ENCODE peak calls at places on chromosome 15, in ten cellular contexts. One of them, this sample, is unnamed.

GRCh38 chr15:50485389-50485788 is 61.1 kb downstream of the USP50 start:
- DNase-seq in DMS53: no peak
- DNase-seq in neural crest cell: no peak
- DNase-seq in neuronal stem cell: no peak
- DNase-seq in heart left ventricle: no peak
- DNase-seq in T1000: no peak
- DNase-seq in endothelial cell: no peak
- DNase-seq in NCI-H748 treated with DMSO at 0.1 percent for 48 hours: no peak
- DNase-seq in right atrium auricular region: no peak
- DNase-seq in epithelial cell of prostate: no peak
- DNase-seq in this sample: no peak

GRCh38 chr15:48317221-48317620 is 14.0 kb upstream of the DUT start:
- DNase-seq in DMS53: no peak
- DNase-seq in neural crest cell: no peak
- DNase-seq in neuronal stem cell: no peak
- DNase-seq in heart left ventricle: no peak
- DNase-seq in T1000: no peak
- DNase-seq in endothelial cell: no peak
- DNase-seq in NCI-H748 treated with DMSO at 0.1 percent for 48 hours: no peak
- DNase-seq in right atrium auricular region: no peak
- DNase-seq in epithelial cell of prostate: no peak
- DNase-seq in this sample: no peak

GRCh38 chr15:70023064-70023768 is 74.5 kb downstream of the TLE3 start:
- DNase-seq in DMS53: peak
- DNase-seq in neural crest cell: no peak
- DNase-seq in neuronal stem cell: no peak
- DNase-seq in heart left ventricle: no peak
- DNase-seq in T1000: peak
- DNase-seq in endothelial cell: no peak
- DNase-seq in NCI-H748 treated with DMSO at 0.1 percent for 48 hours: peak
- DNase-seq in right atrium auricular region: no peak
- DNase-seq in epithelial cell of prostate: peak
- DNase-seq in this sample: no peak

GRCh38 chr15:72197045-72197459 is 535 bp downstream of the GRAMD2A start:
- DNase-seq in DMS53: peak
- DNase-seq in neural crest cell: no peak
- DNase-seq in neuronal stem cell: no peak
- DNase-seq in heart left ventricle: no peak
- DNase-seq in T1000: no peak
- DNase-seq in endothelial cell: no peak
- DNase-seq in NCI-H748 treated with DMSO at 0.1 percent for 48 hours: no peak
- DNase-seq in right atrium auricular region: no peak
- DNase-seq in epithelial cell of prostate: no peak
- DNase-seq in this sample: no peak

GRCh38 chr15:92930061-92930460 is 29.9 kb downstream of the CHD2 start:
- DNase-seq in DMS53: no peak
- DNase-seq in neural crest cell: no peak
- DNase-seq in neuronal stem cell: no peak
- DNase-seq in heart left ventricle: no peak
- DNase-seq in T1000: no peak
- DNase-seq in endothelial cell: no peak
- DNase-seq in NCI-H748 treated with DMSO at 0.1 percent for 48 hours: no peak
- DNase-seq in right atrium auricular region: no peak
- DNase-seq in epithelial cell of prostate: no peak
- DNase-seq in this sample: no peak

GRCh38 chr15:91070872-91071271 is 29.2 kb upstream of the SV2B start:
- DNase-seq in DMS53: no peak
- DNase-seq in neural crest cell: no peak
- DNase-seq in neuronal stem cell: no peak
- DNase-seq in heart left ventricle: no peak
- DNase-seq in T1000: no peak
- DNase-seq in endothelial cell: no peak
- DNase-seq in NCI-H748 treated with DMSO at 0.1 percent for 48 hours: no peak
- DNase-seq in right atrium auricular region: no peak
- DNase-seq in epithelial cell of prostate: no peak
- DNase-seq in this sample: no peak

GRCh38 chr15:53746101-53746500 is 13.4 kb downstream of the WDR72 start:
- DNase-seq in DMS53: peak
- DNase-seq in neural crest cell: no peak
- DNase-seq in neuronal stem cell: no peak
- DNase-seq in heart left ventricle: no peak
- DNase-seq in T1000: no peak
- DNase-seq in endothelial cell: no peak
- DNase-seq in NCI-H748 treated with DMSO at 0.1 percent for 48 hours: peak
- DNase-seq in right atrium auricular region: no peak
- DNase-seq in epithelial cell of prostate: peak
- DNase-seq in this sample: no peak

GRCh38 chr15:63556246-63556645 is 40.9 kb upstream of the FBXL22 start:
- DNase-seq in DMS53: no peak
- DNase-seq in neural crest cell: no peak
- DNase-seq in neuronal stem cell: no peak
- DNase-seq in heart left ventricle: no peak
- DNase-seq in T1000: no peak
- DNase-seq in endothelial cell: no peak
- DNase-seq in NCI-H748 treated with DMSO at 0.1 percent for 48 hours: no peak
- DNase-seq in right atrium auricular region: no peak
- DNase-seq in epithelial cell of prostate: no peak
- DNase-seq in this sample: no peak

GRCh38 chr15:28943611-28944230 is 57.9 kb downstream of the APBA2 start:
- DNase-seq in DMS53: no peak
- DNase-seq in neural crest cell: no peak
- DNase-seq in neuronal stem cell: no peak
- DNase-seq in heart left ventricle: no peak
- DNase-seq in T1000: no peak
- DNase-seq in endothelial cell: no peak
- DNase-seq in NCI-H748 treated with DMSO at 0.1 percent for 48 hours: no peak
- DNase-seq in right atrium auricular region: no peak
- DNase-seq in epithelial cell of prostate: no peak
- DNase-seq in this sample: no peak

GRCh38 chr15:68504721-68505090 is 72.7 kb upstream of the ITGA11 start:
- DNase-seq in DMS53: no peak
- DNase-seq in neural crest cell: no peak
- DNase-seq in neuronal stem cell: no peak
- DNase-seq in heart left ventricle: no peak
- DNase-seq in T1000: no peak
- DNase-seq in endothelial cell: no peak
- DNase-seq in NCI-H748 treated with DMSO at 0.1 percent for 48 hours: no peak
- DNase-seq in right atrium auricular region: no peak
- DNase-seq in epithelial cell of prostate: no peak
- DNase-seq in this sample: no peak

GRCh38 chr15:88155310-88155709 is 101.2 kb downstream of the NTRK3 start:
- DNase-seq in DMS53: no peak
- DNase-seq in neural crest cell: no peak
- DNase-seq in neuronal stem cell: no peak
- DNase-seq in heart left ventricle: no peak
- DNase-seq in T1000: no peak
- DNase-seq in endothelial cell: no peak
- DNase-seq in NCI-H748 treated with DMSO at 0.1 percent for 48 hours: no peak
- DNase-seq in right atrium auricular region: no peak
- DNase-seq in epithelial cell of prostate: no peak
- DNase-seq in this sample: no peak

GRCh38 chr15:50945725-50946124 is 37.2 kb downstream of the AP4E1 start:
- DNase-seq in DMS53: no peak
- DNase-seq in neural crest cell: no peak
- DNase-seq in neuronal stem cell: no peak
- DNase-seq in heart left ventricle: no peak
- DNase-seq in T1000: no peak
- DNase-seq in endothelial cell: no peak
- DNase-seq in NCI-H748 treated with DMSO at 0.1 percent for 48 hours: no peak
- DNase-seq in right atrium auricular region: no peak
- DNase-seq in epithelial cell of prostate: no peak
- DNase-seq in this sample: no peak

GRCh38 chr15:60917469-60918130 is 311.5 kb downstream of the RORA start:
- DNase-seq in DMS53: no peak
- DNase-seq in neural crest cell: no peak
- DNase-seq in neuronal stem cell: no peak
- DNase-seq in heart left ventricle: peak
- DNase-seq in T1000: no peak
- DNase-seq in endothelial cell: no peak
- DNase-seq in NCI-H748 treated with DMSO at 0.1 percent for 48 hours: no peak
- DNase-seq in right atrium auricular region: peak
- DNase-seq in epithelial cell of prostate: no peak
- DNase-seq in this sample: peak

GRCh38 chr15:79513916-79514315 is 81.8 kb downstream of the MINAR1 start:
- DNase-seq in DMS53: no peak
- DNase-seq in neural crest cell: no peak
- DNase-seq in neuronal stem cell: no peak
- DNase-seq in heart left ventricle: no peak
- DNase-seq in T1000: no peak
- DNase-seq in endothelial cell: no peak
- DNase-seq in NCI-H748 treated with DMSO at 0.1 percent for 48 hours: no peak
- DNase-seq in right atrium auricular region: no peak
- DNase-seq in epithelial cell of prostate: no peak
- DNase-seq in this sample: no peak

GRCh38 chr15:43410572-43411214 is 39.8 kb downstream of the TUBGCP4 start:
- DNase-seq in DMS53: no peak
- DNase-seq in neural crest cell: no peak
- DNase-seq in neuronal stem cell: no peak
- DNase-seq in heart left ventricle: no peak
- DNase-seq in T1000: no peak
- DNase-seq in endothelial cell: no peak
- DNase-seq in NCI-H748 treated with DMSO at 0.1 percent for 48 hours: no peak
- DNase-seq in right atrium auricular region: no peak
- DNase-seq in epithelial cell of prostate: no peak
- DNase-seq in this sample: no peak

GRCh38 chr15:87631093-87631492 is 625.4 kb downstream of the NTRK3 start:
- DNase-seq in DMS53: no peak
- DNase-seq in neural crest cell: no peak
- DNase-seq in neuronal stem cell: no peak
- DNase-seq in heart left ventricle: no peak
- DNase-seq in T1000: no peak
- DNase-seq in endothelial cell: no peak
- DNase-seq in NCI-H748 treated with DMSO at 0.1 percent for 48 hours: no peak
- DNase-seq in right atrium auricular region: no peak
- DNase-seq in epithelial cell of prostate: no peak
- DNase-seq in this sample: no peak

GRCh38 chr15:74170083-74170844 is 3.2 kb upstream of the ISLR start:
- DNase-seq in DMS53: no peak
- DNase-seq in neural crest cell: no peak
- DNase-seq in neuronal stem cell: no peak
- DNase-seq in heart left ventricle: no peak
- DNase-seq in T1000: no peak
- DNase-seq in endothelial cell: no peak
- DNase-seq in NCI-H748 treated with DMSO at 0.1 percent for 48 hours: no peak
- DNase-seq in right atrium auricular region: peak
- DNase-seq in epithelial cell of prostate: no peak
- DNase-seq in this sample: no peak

GRCh38 chr15:64651573-64652260 is 123.7 kb downstream of the RBPMS2 start:
- DNase-seq in DMS53: peak
- DNase-seq in neural crest cell: no peak
- DNase-seq in neuronal stem cell: no peak
- DNase-seq in heart left ventricle: no peak
- DNase-seq in T1000: no peak
- DNase-seq in endothelial cell: no peak
- DNase-seq in NCI-H748 treated with DMSO at 0.1 percent for 48 hours: no peak
- DNase-seq in right atrium auricular region: no peak
- DNase-seq in epithelial cell of prostate: no peak
- DNase-seq in this sample: peak

GRCh38 chr15:68333775-68334470 is 56.4 kb downstream of the FEM1B start:
- DNase-seq in DMS53: no peak
- DNase-seq in neural crest cell: no peak
- DNase-seq in neuronal stem cell: no peak
- DNase-seq in heart left ventricle: no peak
- DNase-seq in T1000: no peak
- DNase-seq in endothelial cell: no peak
- DNase-seq in NCI-H748 treated with DMSO at 0.1 percent for 48 hours: no peak
- DNase-seq in right atrium auricular region: peak
- DNase-seq in epithelial cell of prostate: no peak
- DNase-seq in this sample: no peak

This sample was measured in thyroid gland.